ENCODE peak calls at places on chromosomes 16 and 17, in six cellular contexts. Y, L, U, B, G and V are unnamed samples.

GRCh38 chr16:60945225-60945624 is 1091.0 kb downstream of the CDH8 start:
- DNase-seq in Y (no peak), L (no peak), U (no peak), B (no peak), G (no peak), V (no peak)

GRCh38 chr16:76428858-76429257 is 151.7 kb downstream of the CNTNAP4 start:
- DNase-seq in Y (no peak), L (no peak), U (no peak), B (no peak), G (no peak), V (no peak)

GRCh38 chr17:73293480-73293911 is 18.3 kb downstream of the CDC42EP4 start:
- DNase-seq in Y (no peak), L (peak; percentile 60), U (no peak), B (peak; percentile 31), G (no peak), V (no peak)

GRCh38 chr17:57567278-57567677 is 177.8 kb downstream of the CCDC182 start:
- DNase-seq in Y (no peak), L (peak; percentile 40), U (no peak), B (no peak), G (no peak), V (no peak)

GRCh38 chr17:8954339-8954738 is 11.2 kb downstream of the PIK3R5 start:
- DNase-seq in Y (peak; percentile 95), L (peak; percentile 64), U (peak; percentile 74), B (peak; percentile 52), G (peak; percentile 83), V (no peak)

GRCh38 chr16:45454-45853 is 8.0 kb downstream of the POLR3K start:
- DNase-seq in Y (no peak), L (no peak), U (no peak), B (no peak), G (no peak), V (no peak)

GRCh38 chr16:69932228-69932627 is 18.9 kb upstream of the CLEC18A start:
- DNase-seq in Y (no peak), L (no peak), U (no peak), B (no peak), G (no peak), V (no peak)

GRCh38 chr17:58783380-58783779 is 27.7 kb downstream of the PPM1E start:
- DNase-seq in Y (no peak), L (no peak), U (no peak), B (no peak), G (no peak), V (no peak)

GRCh38 chr17:74773414-74773813 is 2.7 kb downstream of the NAT9 start:
- DNase-seq in Y (no peak), L (no peak), U (no peak), B (no peak), G (no peak), V (no peak)

GRCh38 chr17:55770220-55770870 is 19.5 kb downstream of the PCTP start:
- DNase-seq in Y (no peak), L (no peak), U (no peak), B (no peak), G (no peak), V (no peak)

GRCh38 chr17:1090454-1091189 is 89.2 kb downstream of the ABR start:
- DNase-seq in Y (no peak), L (no peak), U (no peak), B (no peak), G (no peak), V (no peak)

GRCh38 chr17:14744716-14745115 is 443.8 kb downstream of the HS3ST3B1 start:
- DNase-seq in Y (no peak), L (no peak), U (no peak), B (no peak), G (no peak), V (no peak)

GRCh38 chr17:57586099-57586702 is 158.9 kb downstream of the CCDC182 start:
- DNase-seq in Y (no peak), L (no peak), U (no peak), B (no peak), G (no peak), V (no peak)

GRCh38 chr16:46808997-46809396 is 22.0 kb downstream of the C16orf87 start:
- DNase-seq in Y (peak; percentile 79), L (no peak), U (no peak), B (no peak), G (no peak), V (no peak)

GRCh38 chr16:30797670-30798309 is 10.8 kb upstream of the ZNF629 start:
- DNase-seq in Y (no peak), L (no peak), U (no peak), B (no peak), G (no peak), V (no peak)

GRCh38 chr17:57388326-57388725 is 132.0 kb downstream of the MSI2 start:
- DNase-seq in Y (no peak), L (no peak), U (no peak), B (no peak), G (no peak), V (no peak)

GRCh38 chr16:8646271-8646670 is 24.8 kb downstream of the METTL22 start:
- DNase-seq in Y (peak; percentile 59), L (no peak), U (no peak), B (no peak), G (no peak), V (no peak)

GRCh38 chr17:62628845-62629555 is 1.5 kb downstream of the MRC2 start:
- DNase-seq in Y (no peak), L (no peak), U (no peak), B (no peak), G (no peak), V (no peak)

GRCh38 chr17:67050066-67050465 is 5.7 kb downstream of the CACNG1 start:
- DNase-seq in Y (peak; percentile 21), L (no peak), U (no peak), B (no peak), G (no peak), V (no peak)

GRCh38 chr17:8781784-8782575 is 17.2 kb downstream of the MFSD6L start:
- DNase-seq in Y (no peak), L (no peak), U (no peak), B (no peak), G (no peak), V (no peak)

GRCh38 chr17:80948091-80948960 is 43.3 kb upstream of the CHMP6 start:
- DNase-seq in Y (peak; percentile 67), L (no peak), U (no peak), B (no peak), G (no peak), V (no peak)

GRCh38 chr17:60087882-60088669 is 9.4 kb upstream of the HEATR6 start:
- DNase-seq in Y (no peak), L (no peak), U (no peak), B (no peak), G (no peak), V (no peak)

GRCh38 chr17:15651001-15651582 is 31.6 kb upstream of the FBXW10B start:
- DNase-seq in Y (no peak), L (no peak), U (no peak), B (no peak), G (no peak), V (no peak)

DNA sequence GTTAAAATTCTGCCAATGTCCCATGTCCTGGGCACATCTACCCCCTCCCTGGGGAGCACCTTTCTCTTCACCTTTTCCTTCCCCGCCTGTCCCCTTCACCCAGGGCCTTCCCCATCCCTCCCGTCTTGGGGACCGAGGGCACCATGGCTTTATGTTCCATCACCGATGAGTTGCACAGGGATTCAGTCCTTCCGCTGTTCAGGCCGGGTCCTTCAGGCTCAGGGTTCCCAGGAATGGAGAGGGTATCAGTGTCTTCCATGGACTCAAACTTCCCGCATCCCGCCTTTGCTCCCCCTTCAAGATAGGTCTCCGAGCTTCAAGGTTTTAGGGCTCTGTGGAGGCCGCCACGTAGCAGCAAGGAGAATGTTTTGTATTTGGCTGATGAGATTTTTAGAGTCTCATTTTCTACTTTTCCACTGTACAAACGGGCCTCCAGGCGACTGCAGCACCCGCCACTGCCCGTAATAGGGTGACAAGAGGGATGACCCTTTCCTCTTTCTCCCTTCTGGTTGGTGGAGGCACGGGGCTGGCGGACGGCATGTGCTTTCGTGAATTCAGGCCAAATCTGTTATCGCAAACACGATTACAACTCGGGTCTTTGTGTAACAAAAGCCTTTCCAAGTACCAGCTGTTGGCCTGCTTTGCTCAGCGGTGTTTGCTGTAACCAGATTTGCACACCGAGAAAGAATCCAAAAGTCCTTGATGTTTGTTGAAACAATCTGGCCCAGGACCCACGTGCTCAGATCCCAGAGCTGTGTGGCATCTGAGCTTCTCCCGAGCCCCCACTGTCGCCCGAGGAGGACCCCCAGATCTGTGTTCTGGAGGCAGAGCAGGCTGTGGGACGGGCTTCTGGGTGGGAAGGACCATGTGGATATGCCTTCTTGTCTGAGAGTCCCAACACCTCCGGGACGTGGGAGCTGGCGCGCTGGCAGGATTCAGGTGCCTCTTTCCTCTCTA is 236.3 kb downstream of the SEC14L1 start:
- DNase-seq in Y (no peak), L (peak; percentile 58), U (no peak), B (no peak), G (no peak), V (no peak)
- H3K27ac ChIP-seq in Y (peak overlapping the region; percentile 91), L (peak overlapping the region; percentile 98), U (peak overlapping the region; percentile 83), B (peak overlapping the region; percentile 92), G (peak overlapping the region; percentile 36), V (no peak overlapping the region)

GRCh38 chr17:46264456-46265198 is 30.3 kb upstream of the LRRC37A start:
- DNase-seq in Y (no peak), L (no peak), U (peak; percentile 14), B (no peak), G (peak; percentile 34), V (no peak)

GRCh38 chr17:46262271-46262670 is 32.7 kb upstream of the LRRC37A start:
- DNase-seq in Y (no peak), L (no peak), U (no peak), B (no peak), G (no peak), V (no peak)

GRCh38 chr17:46270032-46270431 is 24.9 kb upstream of the LRRC37A start:
- DNase-seq in Y (no peak), L (no peak), U (no peak), B (no peak), G (no peak), V (no peak)

GRCh38 chr17:46266656-46267544 is 28.0 kb upstream of the LRRC37A start:
- DNase-seq in Y (peak; percentile 98), L (peak; percentile 89), U (peak; percentile 81), B (peak; percentile 29), G (peak; percentile 85), V (peak; percentile 71)
- H3K27ac ChIP-seq in Y (peak overlapping the region; percentile 92), L (peak overlapping the region; percentile 96), U (peak overlapping the region; percentile 68), B (peak overlapping the region; percentile 87), G (peak overlapping the region; percentile 72), V (peak overlapping the region; percentile 93)

DNA sequence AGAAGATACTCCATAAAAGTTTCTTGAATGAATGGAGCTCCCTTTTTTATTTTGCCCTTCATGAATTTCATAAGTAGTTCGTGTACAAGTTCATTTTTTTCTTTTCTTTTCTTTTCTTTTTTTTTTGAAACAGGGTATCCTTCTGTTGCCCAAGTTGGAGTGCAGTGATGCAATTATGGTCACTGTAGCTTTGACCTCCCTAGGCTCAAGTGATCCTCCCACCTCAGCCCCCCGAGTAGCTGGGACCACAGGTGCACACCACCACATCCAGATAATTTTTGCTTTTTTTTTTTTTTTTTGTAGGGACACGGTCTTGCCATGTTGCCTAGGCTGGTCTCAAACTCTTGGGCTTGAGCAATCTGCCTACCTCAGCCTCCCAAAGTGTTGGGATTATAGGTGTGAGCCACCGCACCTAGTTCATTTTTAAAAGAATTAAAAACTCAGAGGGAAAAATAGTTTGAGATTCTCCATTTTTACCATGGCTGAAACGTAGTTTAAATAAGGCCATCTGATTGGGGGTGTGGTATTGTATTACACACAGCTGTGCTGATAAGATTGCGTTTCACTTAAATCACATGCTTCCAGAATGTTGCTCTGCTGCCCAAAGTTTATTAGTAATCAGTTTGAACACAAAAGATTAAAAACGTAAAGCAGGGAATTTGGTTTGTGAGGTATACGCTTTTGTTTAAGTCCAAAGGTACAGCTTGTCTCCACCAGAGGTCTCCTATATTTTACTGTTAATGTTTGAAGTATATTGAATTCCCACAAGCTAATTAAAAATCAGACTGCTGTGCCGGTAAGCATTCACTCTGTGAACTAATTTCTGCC is 154.1 kb downstream of the SOCS1 start:
- DNase-seq in Y (no peak), L (no peak), U (no peak), B (no peak), G (no peak), V (no peak)
- H3K27ac ChIP-seq in Y (no peak overlapping the region), L (peak overlapping the region; percentile 67), U (no peak overlapping the region), B (peak overlapping the region; percentile 14), G (no peak overlapping the region), V (no peak overlapping the region)

GRCh38 chr16:14001521-14001920 is 69.6 kb upstream of the MRTFB start:
- DNase-seq in Y (no peak), L (no peak), U (no peak), B (no peak), G (no peak), V (no peak)
- H3K27ac ChIP-seq in Y (no peak overlapping the region), L (no peak overlapping the region), U (no peak overlapping the region), B (no peak overlapping the region), G (no peak overlapping the region), V (peak overlapping the region; percentile 13)